ENCODE peak calls at places on chromosomes 4 and X, in eight cellular contexts. B is NCI-H1105, Z is endothelial cell, P is cortex of kidney, T is amniotic stem cell, L is NAMALWA, I is GM13977, X is naive B cell. H is an unnamed sample.

GRCh38 chr4:40916880-40917279 is 167.1 kb downstream of the NSUN7 start:
- DNase-seq in B (no peak), L (peak; percentile 74), Z (peak; percentile 22), I (peak; percentile 61), X (no peak), T (no peak), P (no peak), H (no peak)

GRCh38 chr4:76758996-76759395 is 138.9 kb downstream of the SOWAHB start:
- DNase-seq in B (no peak), T (no peak), P (no peak), I (peak; percentile 29), Z (no peak), X (no peak), L (no peak), H (no peak)

GRCh38 chr4:116374815-116375214 is 710.6 kb downstream of the TRAM1L1 start:
- DNase-seq in B (no peak), L (no peak), Z (no peak), T (no peak), P (no peak), X (no peak), I (no peak), H (no peak)

GRCh38 chrX:21700967-21701366 is 42.8 kb upstream of the KLHL34 start:
- DNase-seq in X (no peak), I (no peak), T (no peak), P (no peak), L (no peak), Z (no peak), B (no peak), H (no peak)

GRCh38 chr4:8847331-8847730 is 24.3 kb downstream of the HMX1 start:
- DNase-seq in L (no peak), P (no peak), Z (no peak), T (no peak), B (no peak), I (no peak), X (no peak), H (no peak)

GRCh38 chr4:8419222-8420041 is 21.1 kb downstream of the ACOX3 start:
- DNase-seq in B (no peak), Z (no peak), P (no peak), X (no peak), T (no peak), I (peak; percentile 66), L (no peak), H (no peak)

GRCh38 chr4:8098506-8098905 is 60.1 kb downstream of the ABLIM2 start:
- DNase-seq in X (no peak), P (no peak), B (no peak), I (no peak), L (no peak), Z (no peak), T (no peak), H (no peak)

GRCh38 chr4:79623125-79623905 is 215.3 kb upstream of the GK2 start:
- DNase-seq in B (no peak), P (no peak), I (no peak), L (no peak), T (no peak), Z (no peak), X (no peak), H (no peak)

GRCh38 chr4:28621541-28621940 is 1760.9 kb downstream of the STIM2 start:
- DNase-seq in I (no peak), P (no peak), T (no peak), B (no peak), X (no peak), Z (no peak), L (no peak), H (no peak)

GRCh38 chrX:112877771-112878173 is 37.1 kb upstream of the AMOT start:
- DNase-seq in T (no peak), I (no peak), L (no peak), B (no peak), X (no peak), Z (no peak), P (no peak), H (no peak)

GRCh38 chr4:33881176-33881575 is 2363.1 kb downstream of the ARAP2 start:
- DNase-seq in B (no peak), Z (no peak), T (no peak), I (no peak), X (no peak), P (no peak), L (no peak), H (no peak)

GRCh38 chrX:128846385-128846784 is 676.9 kb downstream of the SMARCA1 start:
- DNase-seq in B (no peak), P (no peak), Z (no peak), X (no peak), L (no peak), T (no peak), I (no peak), H (no peak)

GRCh38 chr4:123833156-123833555 is 436.6 kb downstream of the SPRY1 start:
- DNase-seq in P (no peak), B (no peak), L (no peak), X (no peak), T (no peak), Z (no peak), I (no peak), H (no peak)

GRCh38 chr4:77713884-77714283 is 105.3 kb downstream of the CNOT6L start:
- DNase-seq in Z (no peak), P (no peak), B (no peak), I (no peak), L (no peak), T (no peak), X (no peak), H (no peak)

GRCh38 chrX:134671207-134671750 is 13.0 kb upstream of the PLAC1 start:
- DNase-seq in X (no peak), P (no peak), I (no peak), Z (no peak), L (no peak), T (no peak), B (no peak), H (no peak)

GRCh38 chr4:118927976-118928375 is 39.3 kb downstream of the SYNPO2 start:
- DNase-seq in I (no peak), Z (no peak), T (no peak), B (no peak), X (no peak), L (no peak), P (no peak), H (no peak)

GRCh38 chr4:56741595-56741994 is 60.5 kb upstream of the HOPX start:
- DNase-seq in T (no peak), L (no peak), B (no peak), X (no peak), P (no peak), Z (no peak), I (no peak), H (no peak)

GRCh38 chr4:110172972-110173371 is 25.4 kb downstream of the ELOVL6 start:
- DNase-seq in P (no peak), X (no peak), B (no peak), L (no peak), I (no peak), T (no peak), Z (no peak), H (no peak)

GRCh38 chrX:69238153-69238959 is 73.1 kb upstream of the PJA1 start:
- DNase-seq in I (no peak), Z (no peak), X (no peak), B (peak; percentile 68), T (no peak), P (no peak), L (no peak), H (no peak)

GRCh38 chr4:180558427-180558826 is 1684.8 kb upstream of the TENM3 start:
- DNase-seq in X (no peak), B (no peak), T (no peak), I (no peak), Z (no peak), L (no peak), P (no peak), H (no peak)

GRCh38 chr4:169099775-169100180 is 89.7 kb upstream of the CBR4 start:
- DNase-seq in T (peak; percentile 10), B (no peak), L (peak; percentile 17), Z (no peak), P (no peak), X (no peak), I (no peak), H (no peak)

GRCh38 chr4:175035907-175036306 is 117.7 kb downstream of the ADAM29 start:
- DNase-seq in I (no peak), P (no peak), T (peak; percentile 8), Z (no peak), B (no peak), L (no peak), X (no peak), H (no peak)